ENCODE peak calls at places on chromosomes 16 and 17, in seven cellular contexts. N is T-helper 2 cell; E is T-cell; J is NCI-H2107; R is fibroblast of pulmonary artery; W is B cell; O is stimulated activated CD4-positive, alpha-beta T cell treated with anti-CD3 and anti-CD28 coated beads, Interleukin-4, amount 100 ng/mL, for 24 hours. Q is an unnamed sample.

GRCh38 chr16:4696905-4697866 is 3.8 kb downstream of the NUDT16L1 start:
- DNase-seq in O (no peak), E (no peak), W (peak; percentile 36), R (no peak), N (no peak), J (no peak), Q (no peak)

GRCh38 chr17:47950448-47950847 is 7.2 kb downstream of the PRR15L start:
- DNase-seq in J (no peak), E (no peak), O (no peak), R (no peak), N (no peak), W (no peak), Q (no peak)

GRCh38 chr16:28289939-28290862 is 2.1 kb upstream of the SBK1 start:
- DNase-seq in R (no peak), O (no peak), J (no peak), N (no peak), E (no peak), W (no peak), Q (no peak)

GRCh38 chr16:75052481-75053211 is 53.8 kb downstream of the ZNRF1 start:
- DNase-seq in E (no peak), O (no peak), J (no peak), N (no peak), R (no peak), W (no peak), Q (no peak)

GRCh38 chr17:30520436-30520835 is 43.2 kb downstream of the GOSR1 start:
- DNase-seq in W (no peak), O (no peak), R (peak; percentile 54), N (no peak), E (no peak), J (no peak), Q (peak; percentile 42)

GRCh38 chr16:8949536-8950418 is 13.9 kb downstream of the USP7 start:
- DNase-seq in N (no peak), R (no peak), W (no peak), E (no peak), O (no peak), J (no peak), Q (no peak)

GRCh38 chr17:53335443-53335842 is 487.3 kb upstream of the KIF2B start:
- DNase-seq in E (no peak), W (no peak), J (no peak), R (no peak), O (no peak), N (no peak), Q (no peak)

GRCh38 chr16:3670711-3671110 is 16.2 kb downstream of the DNASE1 start:
- DNase-seq in N (no peak), J (no peak), R (no peak), W (no peak), E (no peak), O (no peak), Q (no peak)

GRCh38 chr16:9092282-9092962 is 978 bp downstream of the HAPSTR1 start:
- DNase-seq in J (no peak), E (peak; percentile 38), R (no peak), W (no peak), O (peak; percentile 48), N (peak; percentile 55), Q (no peak)

GRCh38 chr17:9057310-9057709 is 36.0 kb downstream of the NTN1 start:
- DNase-seq in E (no peak), O (no peak), W (no peak), R (no peak), N (no peak), J (no peak), Q (no peak)

GRCh38 chr17:78462148-78462547 is 83.7 kb downstream of the PGS1 start:
- DNase-seq in J (no peak), E (no peak), N (no peak), O (no peak), W (no peak), R (no peak), Q (no peak)

GRCh38 chr17:72461757-72462156 is 340.9 kb downstream of the SOX9 start:
- DNase-seq in O (no peak), N (no peak), R (no peak), W (no peak), J (no peak), E (no peak), Q (no peak)

GRCh38 chr17:48747445-48748363 is 19.2 kb upstream of the HOXB13 start:
- DNase-seq in R (no peak), J (no peak), N (no peak), W (no peak), O (no peak), E (no peak), Q (no peak)

GRCh38 chr16:26454102-26454501 is 612.6 kb upstream of the C16orf82 start:
- DNase-seq in R (no peak), W (no peak), E (no peak), N (no peak), J (no peak), O (no peak), Q (no peak)

GRCh38 chr17:42101513-42102292 is 3.4 kb upstream of the ZNF385C start:
- DNase-seq in J (no peak), N (peak; percentile 40), E (no peak), O (peak; percentile 72), R (peak; percentile 76), W (peak; percentile 62), Q (peak; percentile 71)

GRCh38 chr17:49572226-49572625 is 3.4 kb upstream of the NXPH3 start:
- DNase-seq in N (no peak), J (no peak), O (no peak), R (no peak), W (no peak), E (no peak), Q (no peak)

Q was measured in brain microvascular endothelial cell.